ENCODE peak calls at places on chromosomes 7 and 10, in nine cellular contexts. L is activated T-cell treated with anti-CD3 and anti-CD28 coated beads for 1 hour; K is endothelial cell; B is amygdala; F is MV-4-11; O is GM06990; M is NCI-H345; V is islet precursor cell; W is stimulated activated CD4-positive, alpha-beta T cell treated with anti-CD3 and anti-CD28 coated beads, Interleukin-4, amount 100 ng/mL, for 4 hours. J is an unnamed sample.

GRCh38 chr7:151993977-151994676 is 31.3 kb upstream of the GALNT11 start:
- DNase-seq in W (peak; percentile 14), F (no peak), B (peak; percentile 45), K (peak; percentile 14), M (no peak), O (no peak), V (no peak), L (no peak), J (peak; percentile 38)

GRCh38 chr10:91758303-91759146 is 39.7 kb upstream of the TNKS2 start:
- DNase-seq in L (no peak), V (no peak), W (no peak), K (no peak), F (peak; percentile 47), B (no peak), M (peak; percentile 26), O (peak; percentile 13), J (no peak)

GRCh38 chr10:71852335-71852937 is 1.4 kb upstream of the PSAP start:
- DNase-seq in F (peak; percentile 92), O (no peak), B (no peak), K (no peak), M (no peak), L (no peak), V (no peak), W (no peak), J (no peak)

GRCh38 chr10:3119796-3120459 is 52.6 kb downstream of the PFKP start:
- DNase-seq in F (no peak), K (peak; percentile 44), B (no peak), W (no peak), V (no peak), L (no peak), O (no peak), M (no peak), J (no peak)

GRCh38 chr7:38312776-38313175 is 39.3 kb upstream of the TARP start:
- DNase-seq in L (no peak), O (no peak), W (no peak), M (no peak), B (no peak), F (peak; percentile 97), V (no peak), K (no peak), J (no peak)

GRCh38 chr7:113085781-113086390 is 741 bp downstream of the GPR85 start:
- DNase-seq in K (peak; percentile 7), O (no peak), V (no peak), W (no peak), L (no peak), M (peak; percentile 27), F (no peak), B (peak; percentile 39), J (no peak)

GRCh38 chr10:43299579-43299978 is 32.7 kb upstream of the RASGEF1A start:
- DNase-seq in M (no peak), V (no peak), B (no peak), W (peak; percentile 26), O (no peak), K (no peak), F (no peak), L (no peak), J (no peak)

GRCh38 chr10:83153714-83154113 is 985.6 kb upstream of the GHITM start:
- DNase-seq in F (no peak), M (no peak), W (no peak), L (no peak), V (no peak), O (no peak), K (no peak), B (no peak), J (no peak)

GRCh38 chr7:157701395-157701794 is 364.6 kb downstream of the DNAJB6 start:
- DNase-seq in O (no peak), V (no peak), L (no peak), M (no peak), F (no peak), W (no peak), K (no peak), B (no peak), J (no peak)

GRCh38 chr10:111146025-111146640 is 69.3 kb downstream of the ADRA2A start:
- DNase-seq in L (no peak), W (no peak), F (no peak), O (no peak), V (no peak), M (peak; percentile 14), B (peak; percentile 13), K (no peak), J (no peak)

GRCh38 chr10:13453896-13454295 is 74.9 kb downstream of the BEND7 start:
- DNase-seq in F (peak; percentile 3), W (peak; percentile 10), O (no peak), L (no peak), V (no peak), B (no peak), M (no peak), K (no peak), J (no peak)

GRCh38 chr7:28297821-28298439 is 114.4 kb upstream of the CREB5 start:
- DNase-seq in V (no peak), B (no peak), M (no peak), L (no peak), O (no peak), W (no peak), K (no peak), F (peak; percentile 61), J (no peak)

GRCh38 chr10:79047875-79048638 is 20.7 kb upstream of the ZMIZ1 start:
- DNase-seq in V (no peak), B (no peak), L (no peak), O (no peak), W (peak; percentile 30), F (peak; percentile 44), K (peak; percentile 49), M (no peak), J (no peak)

GRCh38 chr7:30923774-30924413 is 12.2 kb downstream of the AQP1 start:
- DNase-seq in M (no peak), V (no peak), L (no peak), W (no peak), B (no peak), K (peak; percentile 2), O (no peak), F (no peak), J (peak; percentile 0)

GRCh38 chr10:114930320-114930719 is 7.7 kb upstream of the TRUB1 start:
- DNase-seq in O (no peak), B (no peak), V (no peak), K (no peak), M (no peak), W (no peak), F (no peak), L (no peak), J (no peak)

GRCh38 chr7:69739906-69740545 is 141.8 kb downstream of the AUTS2 start:
- DNase-seq in F (peak; percentile 93), M (peak; percentile 29), K (no peak), W (no peak), O (peak; percentile 74), B (peak; percentile 26), V (peak; percentile 85), L (no peak), J (peak; percentile 34)